ENCODE peak calls at places on chromosome 3, in nine cellular contexts. One of them, this sample, is unnamed.

GRCh38 chr3:76131396-76132153 is 346.2 kb upstream of the ZNF717 start:
- DNase-seq in nucleus accumbens: no peak
- DNase-seq in lower lobe of right lung: no peak
- DNase-seq in astrocyte: peak
- DNase-seq in GM06990: no peak
- DNase-seq in HS-5: peak
- DNase-seq in stimulated activated naive B cell treated with anti-CD40 and anti-IgM and Interleukin-4, amounts not matched to agents 10 μg/mL and 1 μg/mL and 100 μg/mL, for 72 hours: no peak
- DNase-seq in activated CD8-positive, alpha-beta memory T cell treated with anti-CD3 and anti-CD28 coated beads for 1 hour: no peak
- DNase-seq in upper lobe of right lung: no peak
- DNase-seq in this sample: no peak

GRCh38 chr3:54122802-54123537 is 618 bp downstream of the CACNA2D3 start:
- DNase-seq in nucleus accumbens: no peak
- DNase-seq in lower lobe of right lung: no peak
- DNase-seq in astrocyte: no peak
- DNase-seq in GM06990: peak
- DNase-seq in HS-5: no peak
- DNase-seq in stimulated activated naive B cell treated with anti-CD40 and anti-IgM and Interleukin-4, amounts not matched to agents 10 μg/mL and 1 μg/mL and 100 μg/mL, for 72 hours: no peak
- DNase-seq in activated CD8-positive, alpha-beta memory T cell treated with anti-CD3 and anti-CD28 coated beads for 1 hour: no peak
- DNase-seq in upper lobe of right lung: no peak
- DNase-seq in this sample: no peak

GRCh38 chr3:155064920-155065319 is 15.2 kb upstream of the MME start:
- DNase-seq in nucleus accumbens: no peak
- DNase-seq in lower lobe of right lung: no peak
- DNase-seq in astrocyte: no peak
- DNase-seq in GM06990: no peak
- DNase-seq in HS-5: no peak
- DNase-seq in stimulated activated naive B cell treated with anti-CD40 and anti-IgM and Interleukin-4, amounts not matched to agents 10 μg/mL and 1 μg/mL and 100 μg/mL, for 72 hours: no peak
- DNase-seq in activated CD8-positive, alpha-beta memory T cell treated with anti-CD3 and anti-CD28 coated beads for 1 hour: no peak
- DNase-seq in upper lobe of right lung: no peak
- DNase-seq in this sample: no peak

GRCh38 chr3:122665226-122665786 is 15.3 kb upstream of the PARP14 start:
- DNase-seq in nucleus accumbens: no peak
- DNase-seq in lower lobe of right lung: no peak
- DNase-seq in astrocyte: no peak
- DNase-seq in GM06990: no peak
- DNase-seq in HS-5: no peak
- DNase-seq in stimulated activated naive B cell treated with anti-CD40 and anti-IgM and Interleukin-4, amounts not matched to agents 10 μg/mL and 1 μg/mL and 100 μg/mL, for 72 hours: no peak
- DNase-seq in activated CD8-positive, alpha-beta memory T cell treated with anti-CD3 and anti-CD28 coated beads for 1 hour: no peak
- DNase-seq in upper lobe of right lung: no peak
- DNase-seq in this sample: no peak

GRCh38 chr3:168939651-168940238 is 723.8 kb downstream of the MECOM start:
- DNase-seq in nucleus accumbens: no peak
- DNase-seq in lower lobe of right lung: no peak
- DNase-seq in astrocyte: no peak
- DNase-seq in GM06990: no peak
- DNase-seq in HS-5: no peak
- DNase-seq in stimulated activated naive B cell treated with anti-CD40 and anti-IgM and Interleukin-4, amounts not matched to agents 10 μg/mL and 1 μg/mL and 100 μg/mL, for 72 hours: no peak
- DNase-seq in activated CD8-positive, alpha-beta memory T cell treated with anti-CD3 and anti-CD28 coated beads for 1 hour: no peak
- DNase-seq in upper lobe of right lung: no peak
- DNase-seq in this sample: no peak

GRCh38 chr3:72241525-72241924 is 456.6 kb upstream of the PROK2 start:
- DNase-seq in nucleus accumbens: no peak
- DNase-seq in lower lobe of right lung: no peak
- DNase-seq in astrocyte: no peak
- DNase-seq in GM06990: no peak
- DNase-seq in HS-5: no peak
- DNase-seq in stimulated activated naive B cell treated with anti-CD40 and anti-IgM and Interleukin-4, amounts not matched to agents 10 μg/mL and 1 μg/mL and 100 μg/mL, for 72 hours: no peak
- DNase-seq in activated CD8-positive, alpha-beta memory T cell treated with anti-CD3 and anti-CD28 coated beads for 1 hour: no peak
- DNase-seq in upper lobe of right lung: no peak
- DNase-seq in this sample: no peak

GRCh38 chr3:115862099-115862498 is 238.8 kb downstream of the GAP43 start:
- DNase-seq in nucleus accumbens: no peak
- DNase-seq in lower lobe of right lung: no peak
- DNase-seq in astrocyte: no peak
- DNase-seq in GM06990: no peak
- DNase-seq in HS-5: no peak
- DNase-seq in stimulated activated naive B cell treated with anti-CD40 and anti-IgM and Interleukin-4, amounts not matched to agents 10 μg/mL and 1 μg/mL and 100 μg/mL, for 72 hours: no peak
- DNase-seq in activated CD8-positive, alpha-beta memory T cell treated with anti-CD3 and anti-CD28 coated beads for 1 hour: no peak
- DNase-seq in upper lobe of right lung: no peak
- DNase-seq in this sample: no peak

GRCh38 chr3:190252080-190252479 is 70.2 kb downstream of the CLDN1 start:
- DNase-seq in nucleus accumbens: no peak
- DNase-seq in lower lobe of right lung: no peak
- DNase-seq in astrocyte: peak
- DNase-seq in GM06990: no peak
- DNase-seq in HS-5: peak
- DNase-seq in stimulated activated naive B cell treated with anti-CD40 and anti-IgM and Interleukin-4, amounts not matched to agents 10 μg/mL and 1 μg/mL and 100 μg/mL, for 72 hours: no peak
- DNase-seq in activated CD8-positive, alpha-beta memory T cell treated with anti-CD3 and anti-CD28 coated beads for 1 hour: no peak
- DNase-seq in upper lobe of right lung: no peak
- DNase-seq in this sample: no peak

GRCh38 chr3:126621627-126622345 is 33.1 kb downstream of the TXNRD3 start:
- DNase-seq in nucleus accumbens: no peak
- DNase-seq in lower lobe of right lung: no peak
- DNase-seq in astrocyte: peak
- DNase-seq in GM06990: no peak
- DNase-seq in HS-5: peak
- DNase-seq in stimulated activated naive B cell treated with anti-CD40 and anti-IgM and Interleukin-4, amounts not matched to agents 10 μg/mL and 1 μg/mL and 100 μg/mL, for 72 hours: no peak
- DNase-seq in activated CD8-positive, alpha-beta memory T cell treated with anti-CD3 and anti-CD28 coated beads for 1 hour: no peak
- DNase-seq in upper lobe of right lung: no peak
- DNase-seq in this sample: no peak

GRCh38 chr3:178182337-178182761 is 353.9 kb upstream of the KCNMB2 start:
- DNase-seq in nucleus accumbens: no peak
- DNase-seq in lower lobe of right lung: no peak
- DNase-seq in astrocyte: no peak
- DNase-seq in GM06990: no peak
- DNase-seq in HS-5: no peak
- DNase-seq in stimulated activated naive B cell treated with anti-CD40 and anti-IgM and Interleukin-4, amounts not matched to agents 10 μg/mL and 1 μg/mL and 100 μg/mL, for 72 hours: no peak
- DNase-seq in activated CD8-positive, alpha-beta memory T cell treated with anti-CD3 and anti-CD28 coated beads for 1 hour: no peak
- DNase-seq in upper lobe of right lung: no peak
- DNase-seq in this sample: no peak

GRCh38 chr3:8460815-8461482 is 40.7 kb upstream of the LMCD1 start:
- DNase-seq in nucleus accumbens: no peak
- DNase-seq in lower lobe of right lung: no peak
- DNase-seq in astrocyte: peak
- DNase-seq in GM06990: no peak
- DNase-seq in HS-5: no peak
- DNase-seq in stimulated activated naive B cell treated with anti-CD40 and anti-IgM and Interleukin-4, amounts not matched to agents 10 μg/mL and 1 μg/mL and 100 μg/mL, for 72 hours: no peak
- DNase-seq in activated CD8-positive, alpha-beta memory T cell treated with anti-CD3 and anti-CD28 coated beads for 1 hour: no peak
- DNase-seq in upper lobe of right lung: no peak
- DNase-seq in this sample: no peak

GRCh38 chr3:131856171-131856570 is 178.6 kb downstream of the CPNE4 start:
- DNase-seq in nucleus accumbens: no peak
- DNase-seq in lower lobe of right lung: no peak
- DNase-seq in astrocyte: no peak
- DNase-seq in GM06990: no peak
- DNase-seq in HS-5: no peak
- DNase-seq in stimulated activated naive B cell treated with anti-CD40 and anti-IgM and Interleukin-4, amounts not matched to agents 10 μg/mL and 1 μg/mL and 100 μg/mL, for 72 hours: no peak
- DNase-seq in activated CD8-positive, alpha-beta memory T cell treated with anti-CD3 and anti-CD28 coated beads for 1 hour: no peak
- DNase-seq in upper lobe of right lung: no peak
- DNase-seq in this sample: no peak

GRCh38 chr3:98626151-98626550 is 32.7 kb upstream of the CPOX start:
- DNase-seq in nucleus accumbens: no peak
- DNase-seq in lower lobe of right lung: no peak
- DNase-seq in astrocyte: no peak
- DNase-seq in GM06990: no peak
- DNase-seq in HS-5: no peak
- DNase-seq in stimulated activated naive B cell treated with anti-CD40 and anti-IgM and Interleukin-4, amounts not matched to agents 10 μg/mL and 1 μg/mL and 100 μg/mL, for 72 hours: no peak
- DNase-seq in activated CD8-positive, alpha-beta memory T cell treated with anti-CD3 and anti-CD28 coated beads for 1 hour: no peak
- DNase-seq in upper lobe of right lung: no peak
- DNase-seq in this sample: no peak

GRCh38 chr3:173502983-173503568 is 105.5 kb downstream of the NLGN1 start:
- DNase-seq in nucleus accumbens: no peak
- DNase-seq in lower lobe of right lung: no peak
- DNase-seq in astrocyte: peak
- DNase-seq in GM06990: no peak
- DNase-seq in HS-5: no peak
- DNase-seq in stimulated activated naive B cell treated with anti-CD40 and anti-IgM and Interleukin-4, amounts not matched to agents 10 μg/mL and 1 μg/mL and 100 μg/mL, for 72 hours: no peak
- DNase-seq in activated CD8-positive, alpha-beta memory T cell treated with anti-CD3 and anti-CD28 coated beads for 1 hour: no peak
- DNase-seq in upper lobe of right lung: no peak
- DNase-seq in this sample: no peak

GRCh38 chr3:4751057-4752051 is 227.9 kb upstream of the BHLHE40 start:
- DNase-seq in nucleus accumbens: no peak
- DNase-seq in lower lobe of right lung: no peak
- DNase-seq in astrocyte: peak
- DNase-seq in GM06990: peak
- DNase-seq in HS-5: peak
- DNase-seq in stimulated activated naive B cell treated with anti-CD40 and anti-IgM and Interleukin-4, amounts not matched to agents 10 μg/mL and 1 μg/mL and 100 μg/mL, for 72 hours: peak
- DNase-seq in activated CD8-positive, alpha-beta memory T cell treated with anti-CD3 and anti-CD28 coated beads for 1 hour: no peak
- DNase-seq in upper lobe of right lung: no peak
- DNase-seq in this sample: no peak

GRCh38 chr3:187112934-187113793 is 26.1 kb downstream of the RPL39L start:
- DNase-seq in nucleus accumbens: no peak
- DNase-seq in lower lobe of right lung: no peak
- DNase-seq in astrocyte: peak
- DNase-seq in GM06990: no peak
- DNase-seq in HS-5: no peak
- DNase-seq in stimulated activated naive B cell treated with anti-CD40 and anti-IgM and Interleukin-4, amounts not matched to agents 10 μg/mL and 1 μg/mL and 100 μg/mL, for 72 hours: no peak
- DNase-seq in activated CD8-positive, alpha-beta memory T cell treated with anti-CD3 and anti-CD28 coated beads for 1 hour: no peak
- DNase-seq in upper lobe of right lung: no peak
- DNase-seq in this sample: no peak

GRCh38 chr3:16741103-16741758 is 136.0 kb upstream of the DAZL start:
- DNase-seq in nucleus accumbens: no peak
- DNase-seq in lower lobe of right lung: no peak
- DNase-seq in astrocyte: peak
- DNase-seq in GM06990: no peak
- DNase-seq in HS-5: peak
- DNase-seq in stimulated activated naive B cell treated with anti-CD40 and anti-IgM and Interleukin-4, amounts not matched to agents 10 μg/mL and 1 μg/mL and 100 μg/mL, for 72 hours: no peak
- DNase-seq in activated CD8-positive, alpha-beta memory T cell treated with anti-CD3 and anti-CD28 coated beads for 1 hour: no peak
- DNase-seq in upper lobe of right lung: no peak
- DNase-seq in this sample: no peak

This sample was measured in left lung.